ENCODE peak calls at places on chromosomes 4 and X, in nine cellular contexts. S is BE2C, V is foreskin keratinocyte, I is suprapubic skin, T is foreskin fibroblast, U is kidney epithelial cell, B is spleen, N is right atrium auricular region, F is BJ. E is an unnamed sample.

GRCh38 chr4:32145987-32146386 is 1425.8 kb downstream of the PCDH7 start:
- DNase-seq in S (no peak), V (no peak), I (no peak), T (no peak), U (no peak), B (no peak), N (no peak), F (no peak), E (no peak)

GRCh38 chr4:183905081-183905592 is at the start of gene STOX2:
- DNase-seq in S (peak), V (no peak), I (peak), T (peak), U (peak), B (peak), N (peak), F (no peak), E (no peak)

GRCh38 chrX:119726900-119727555 is 31.4 kb upstream of the SOWAHD start:
- DNase-seq in S (no peak), V (peak), I (no peak), T (peak), U (no peak), B (peak), N (no peak), F (no peak), E (no peak)

GRCh38 chr4:77599378-77599777 is 6.2 kb upstream of the CXCL13 start:
- DNase-seq in S (peak), V (no peak), I (no peak), T (peak), U (no peak), B (no peak), N (no peak), F (no peak), E (no peak)

GRCh38 chrX:38987135-38987780 is 186.0 kb downstream of the MID1IP1 start:
- DNase-seq in S (peak), V (no peak), I (no peak), T (peak), U (no peak), B (no peak), N (no peak), F (no peak), E (peak)

GRCh38 chrX:126658447-126658846 is 105.8 kb upstream of the DCAF12L1 start:
- DNase-seq in S (no peak), V (no peak), I (no peak), T (peak), U (no peak), B (no peak), N (no peak), F (no peak), E (no peak)

GRCh38 chrX:21408776-21409175 is 34.6 kb downstream of the CNKSR2 start:
- DNase-seq in S (no peak), V (no peak), I (no peak), T (no peak), U (no peak), B (no peak), N (no peak), F (no peak), E (no peak)

GRCh38 chr4:186109245-186109644 is 4.7 kb downstream of the FAM149A start:
- DNase-seq in S (no peak), V (no peak), I (no peak), T (no peak), U (no peak), B (no peak), N (no peak), F (no peak), E (no peak)

GRCh38 chr4:2811830-2812599 is 19.1 kb downstream of the SH3BP2 start:
- DNase-seq in S (peak), V (no peak), I (peak), T (peak), U (peak), B (peak), N (peak), F (no peak), E (no peak)

GRCh38 chrX:19174401-19175025 is 52.2 kb upstream of the ADGRG2 start:
- DNase-seq in S (no peak), V (peak), I (no peak), T (peak), U (no peak), B (no peak), N (peak), F (no peak), E (no peak)

GRCh38 chr4:150960079-150960478 is 55.0 kb downstream of the LRBA start:
- DNase-seq in S (peak), V (no peak), I (no peak), T (peak), U (no peak), B (no peak), N (no peak), F (no peak), E (no peak)

GRCh38 chrX:16386126-16386525 is 218.8 kb downstream of the MAGEB17 start:
- DNase-seq in S (no peak), V (no peak), I (no peak), T (no peak), U (no peak), B (no peak), N (no peak), F (no peak), E (no peak)

GRCh38 chr4:1727117-1728031 is 6.1 kb downstream of the TACC3 start:
- DNase-seq in S (no peak), V (peak), I (peak), T (peak), U (peak), B (peak), N (peak), F (no peak), E (peak)

GRCh38 chr4:1730532-1731135 is 9.3 kb downstream of the TACC3 start:
- DNase-seq in S (no peak), V (no peak), I (no peak), T (no peak), U (no peak), B (peak), N (no peak), F (no peak), E (no peak)

GRCh38 chr4:1726146-1726934 is 5.0 kb downstream of the TACC3 start:
- DNase-seq in S (peak), V (no peak), I (peak), T (peak), U (peak), B (peak), N (peak), F (no peak), E (peak)

GRCh38 chr4:1725521-1725920 is 4.2 kb downstream of the TACC3 start:
- DNase-seq in S (no peak), V (no peak), I (no peak), T (no peak), U (no peak), B (peak), N (no peak), F (no peak), E (no peak)

DNA sequence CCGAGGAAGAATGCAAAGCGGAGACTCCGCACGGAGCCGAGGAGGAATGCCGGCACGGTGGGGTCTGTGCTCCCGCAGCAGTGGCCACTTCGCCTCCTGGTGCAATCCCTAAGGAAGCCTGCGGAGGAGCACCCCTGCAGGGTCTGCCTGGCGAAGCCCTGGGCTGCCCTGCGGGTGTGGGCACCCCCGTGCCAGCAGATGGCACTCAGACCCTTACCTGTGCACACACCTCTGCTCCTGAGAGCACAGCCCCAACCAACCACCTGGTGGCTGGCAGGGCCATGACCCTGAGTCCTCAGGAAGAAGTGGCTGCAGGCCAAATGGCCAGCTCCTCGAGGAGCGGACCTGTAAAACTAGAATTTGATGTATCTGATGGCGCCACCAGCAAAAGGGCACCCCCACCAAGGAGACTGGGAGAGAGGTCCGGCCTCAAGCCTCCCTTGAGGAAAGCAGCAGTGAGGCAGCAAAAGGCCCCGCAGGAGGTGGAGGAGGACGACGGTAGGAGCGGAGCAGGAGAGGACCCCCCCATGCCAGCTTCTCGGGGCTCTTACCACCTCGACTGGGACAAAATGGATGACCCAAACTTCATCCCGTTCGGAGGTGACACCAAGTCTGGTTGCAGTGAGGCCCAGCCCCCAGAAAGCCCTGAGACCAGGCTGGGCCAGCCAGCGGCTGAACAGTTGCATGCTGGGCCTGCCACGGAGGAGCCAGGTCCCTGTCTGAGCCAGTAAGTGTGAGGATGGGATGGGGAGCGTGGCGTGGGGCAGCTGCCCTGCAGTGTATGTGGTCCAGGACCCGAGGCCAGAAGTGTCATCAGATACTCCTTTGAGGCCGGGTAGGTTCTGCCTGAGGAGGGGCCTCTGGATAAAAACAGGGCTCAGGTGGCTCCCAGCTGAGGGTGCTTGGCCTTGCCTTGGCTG is 7.0 kb downstream of the TACC3 start:
- DNase-seq in S (no peak), V (no peak), I (peak), T (no peak), U (no peak), B (peak), N (no peak), F (no peak), E (no peak)
- TF ChIP-seq CTCF in S (no peak), V (peak), I (no peak), T (no peak), U (peak), B (no peak), N (no peak), F (no peak), E (no peak)

GRCh38 chr4:81688085-81688484 is 216.4 kb upstream of the RASGEF1B start:
- DNase-seq in S (no peak), V (peak), I (no peak), T (peak), U (no peak), B (no peak), N (no peak), F (no peak), E (no peak)
- TF ChIP-seq CTCF in S (no peak), V (peak), I (no peak), T (no peak), U (peak), B (no peak), N (no peak), F (no peak), E (no peak)

DNA sequence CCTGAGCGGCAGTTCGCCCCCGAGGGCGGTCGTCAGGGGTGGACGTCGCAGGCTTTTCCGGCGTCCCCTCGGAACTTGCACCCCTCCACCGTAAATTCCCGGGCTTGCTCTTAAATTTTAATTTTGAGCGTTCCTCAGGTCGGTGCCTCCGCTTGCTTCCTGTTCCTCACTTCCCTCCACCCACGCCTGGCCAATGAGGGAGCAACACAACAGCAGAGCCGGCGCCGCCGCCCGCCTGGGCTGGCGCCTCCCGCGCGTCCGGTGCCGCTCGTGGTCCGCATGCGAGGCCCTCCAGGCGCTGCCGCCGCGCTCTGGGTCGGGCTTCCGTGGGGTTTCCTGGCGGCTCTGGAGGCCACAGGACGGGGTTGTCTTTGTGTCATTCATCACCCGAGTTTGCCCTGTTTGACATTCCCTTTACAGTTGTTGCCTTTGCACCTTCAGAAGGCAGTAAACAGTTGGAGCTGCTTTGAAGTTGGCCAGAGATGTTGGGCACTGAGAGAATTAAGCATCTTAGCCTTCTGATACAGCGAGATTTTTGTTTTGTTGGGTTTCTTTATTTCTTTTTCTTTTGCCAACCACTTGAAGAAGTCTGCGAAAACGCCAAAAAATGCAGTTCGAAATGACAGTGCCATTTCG is 692 bp downstream of the SPCS3 start:
- DNase-seq in S (peak), V (peak), I (peak), T (peak), U (no peak), B (peak), N (peak), F (no peak), E (peak)
- TF ChIP-seq CTCF in S (no peak), V (no peak), I (no peak), T (no peak), U (no peak), B (no peak), N (no peak), F (no peak), E (no peak)

DNA sequence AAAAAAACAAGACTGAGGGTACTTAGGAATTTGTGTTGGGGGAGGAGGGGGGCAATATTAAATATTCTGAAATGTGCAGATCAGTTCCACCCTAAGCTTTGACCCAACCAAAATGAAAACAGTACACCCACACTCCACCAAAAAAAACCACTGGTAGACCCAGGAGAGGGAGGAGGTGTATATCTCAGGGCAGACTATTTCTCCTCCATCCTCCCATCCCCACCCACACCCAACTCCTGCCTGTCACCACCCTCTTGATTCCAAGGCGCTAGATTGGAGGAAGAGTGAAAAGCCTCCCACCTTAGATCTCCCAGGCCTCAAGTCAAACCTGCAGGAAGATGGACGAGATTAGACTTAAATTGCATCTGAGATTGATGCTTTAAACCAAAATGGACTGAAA is 76.6 kb upstream of the SRD5A3 start:
- DNase-seq in S (no peak), V (no peak), I (no peak), T (no peak), U (no peak), B (no peak), N (no peak), F (no peak), E (no peak)
- TF ChIP-seq CTCF in S (no peak), V (no peak), I (no peak), T (no peak), U (no peak), B (no peak), N (no peak), F (no peak), E (no peak)

DNA sequence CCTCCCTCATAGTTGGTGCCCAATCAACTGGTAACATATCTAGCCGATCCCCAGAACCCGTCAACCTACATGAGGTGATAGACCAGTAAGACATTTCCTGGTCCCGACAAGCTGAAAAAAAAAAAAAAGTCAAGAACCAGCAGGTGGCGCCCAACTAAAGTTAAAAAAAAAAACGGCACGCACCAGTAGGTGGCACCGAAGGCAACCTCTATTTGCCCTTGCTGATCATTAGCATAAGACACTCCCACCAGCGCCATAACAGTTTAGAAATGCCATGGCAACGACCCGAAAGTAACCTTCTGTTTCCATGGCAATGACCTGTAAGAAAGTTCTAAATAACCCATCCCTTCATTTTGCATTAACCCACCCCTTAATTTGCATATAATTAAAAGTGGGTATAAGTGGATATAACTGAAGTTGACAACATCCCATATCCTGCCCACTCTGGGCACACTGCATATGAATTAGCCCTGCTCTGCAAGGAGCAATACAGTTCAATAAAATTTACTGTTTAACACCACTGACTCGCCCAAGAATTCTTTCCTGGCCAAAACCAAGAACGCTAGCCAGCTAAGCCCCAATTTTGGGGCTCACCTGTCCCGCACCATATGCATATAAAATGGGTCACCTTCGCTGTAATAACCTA is 83.9 kb upstream of the SPANXB1 start:
- DNase-seq in S (peak), V (peak), I (no peak), T (peak), U (peak), B (no peak), N (no peak), F (peak), E (peak)
- TF ChIP-seq CTCF in S (peak), V (peak), I (peak), T (no peak), U (peak), B (no peak), N (no peak), F (peak), E (peak)

DNA sequence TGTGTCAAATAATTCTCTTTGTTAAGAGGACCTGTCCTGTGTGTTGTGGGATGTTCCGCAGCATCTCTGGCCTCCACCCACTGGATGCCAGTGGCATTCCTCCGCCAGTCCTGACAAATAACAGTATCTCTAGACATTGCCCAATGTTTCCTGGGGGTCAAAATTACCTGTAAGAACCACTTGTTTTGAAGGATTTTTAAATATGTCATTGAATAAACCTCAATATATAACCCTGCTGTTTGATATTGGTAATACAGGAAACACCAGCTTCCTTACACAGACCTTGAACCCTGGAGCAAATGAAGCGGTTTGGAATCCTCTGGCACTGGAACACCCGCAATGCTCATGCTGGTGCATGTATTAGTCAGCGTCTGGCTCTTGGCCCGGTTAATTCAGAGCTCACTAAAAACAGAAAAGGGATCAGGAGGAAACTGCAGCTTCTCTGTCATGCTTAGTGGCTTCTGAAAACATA is 101.3 kb downstream of the TBL1X start:
- DNase-seq in S (no peak), V (peak), I (no peak), T (peak), U (peak), B (no peak), N (peak), F (peak), E (peak)
- TF ChIP-seq CTCF in S (no peak), V (peak), I (no peak), T (no peak), U (no peak), B (no peak), N (no peak), F (no peak), E (no peak)

DNA sequence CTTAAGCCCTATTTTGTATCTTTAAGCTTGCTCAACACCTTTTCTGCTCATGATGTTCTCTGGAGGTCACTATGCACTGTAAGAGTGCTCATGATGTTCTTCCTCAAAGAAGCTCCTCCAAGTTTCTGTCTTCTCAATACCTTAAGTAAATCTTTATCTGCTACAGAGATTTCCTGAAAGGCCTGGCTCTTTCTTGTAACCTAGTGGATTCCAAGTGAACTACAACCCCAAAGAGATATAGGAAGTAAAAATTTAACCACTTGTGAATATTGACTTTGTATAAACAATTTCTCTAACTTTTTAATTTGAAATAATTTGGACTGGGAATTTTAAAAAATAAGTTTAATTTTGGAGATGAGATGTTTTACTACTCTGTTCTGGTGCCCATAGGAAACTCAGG is 39.3 kb upstream of the XK start:
- DNase-seq in S (no peak), V (no peak), I (no peak), T (no peak), U (no peak), B (no peak), N (no peak), F (no peak), E (no peak)
- TF ChIP-seq CTCF in S (no peak), V (peak), I (no peak), T (no peak), U (no peak), B (no peak), N (no peak), F (no peak), E (no peak)